ENCODE peak calls at places on chromosomes 6 and 20, in seven cellular contexts. B is effector CD4-positive, alpha-beta T cell; H is iris pigment epithelial cell; J is sciatic nerve; Q is omental fat pad; Y is stimulated activated CD8-positive, alpha-beta memory T cell treated with anti-CD3 and anti-CD28 coated beads, Interleukin-15, amount 100 ng/mL, for 1 hour; Z is activated CD4-positive, alpha-beta T cell treated with anti-CD3 and anti-CD28 coated beads, Interleukin-2, amount 10 ng/mL, durations not matched to agents 7 days and 5 days. M is an unnamed sample.

GRCh38 chr6:156280131-156280530 is 497.0 kb upstream of the ARID1B start:
- DNase-seq in B (no peak), H (no peak), J (no peak), Q (no peak), Y (no peak), Z (no peak), M (no peak)

GRCh38 chr6:56909115-56909907 is 45.6 kb upstream of the BEND6 start:
- DNase-seq in B (no peak), H (peak), J (no peak), Q (no peak), Y (no peak), Z (no peak), M (no peak)

GRCh38 chr20:62129731-62130531 is 7.7 kb downstream of the LSM14B start:
- DNase-seq in B (no peak), H (no peak), J (no peak), Q (no peak), Y (no peak), Z (no peak), M (no peak)

GRCh38 chr20:45911486-45912343 is at the start of gene PLTP:
- DNase-seq in B (peak), H (peak), J (peak), Q (no peak), Y (no peak), Z (peak), M (peak)

GRCh38 chr6:170286246-170286933 is 4.5 kb downstream of the DLL1 start:
- DNase-seq in B (no peak), H (no peak), J (no peak), Q (no peak), Y (no peak), Z (no peak), M (peak)

GRCh38 chr6:85459224-85459901 is 9.5 kb downstream of the NT5E start:
- DNase-seq in B (no peak), H (peak), J (no peak), Q (no peak), Y (no peak), Z (no peak), M (no peak)

GRCh38 chr6:5030596-5031136 is 26.8 kb upstream of the RPP40 start:
- DNase-seq in B (peak), H (peak), J (peak), Q (peak), Y (peak), Z (peak), M (peak)

GRCh38 chr6:150208606-150209352 is 65.9 kb downstream of the PPP1R14C start:
- DNase-seq in B (no peak), H (no peak), J (no peak), Q (no peak), Y (no peak), Z (no peak), M (peak)

GRCh38 chr6:135434095-135434494 is 63.4 kb downstream of the AHI1 start:
- DNase-seq in B (no peak), H (no peak), J (no peak), Q (no peak), Y (no peak), Z (no peak), M (no peak)

GRCh38 chr6:51618563-51618962 is 468.9 kb downstream of the PKHD1 start:
- DNase-seq in B (no peak), H (peak), J (no peak), Q (no peak), Y (no peak), Z (no peak), M (no peak)

GRCh38 chr6:79170915-79171314 is 63.6 kb downstream of the HMGN3 start:
- DNase-seq in B (no peak), H (peak), J (no peak), Q (no peak), Y (no peak), Z (no peak), M (no peak)

GRCh38 chr20:8535403-8536003 is 403.4 kb downstream of the PLCB1 start:
- DNase-seq in B (no peak), H (no peak), J (no peak), Q (no peak), Y (no peak), Z (no peak), M (no peak)

GRCh38 chr6:163182696-163183095 is 231.8 kb upstream of the QKI start:
- DNase-seq in B (no peak), H (no peak), J (no peak), Q (no peak), Y (no peak), Z (no peak), M (no peak)